ENCODE peak calls at places on chromosomes 16 and 17, in six cellular contexts. C, W, N, A, V and I are unnamed samples. For H3K4me1, the result is how much of the 10 kb centered on the place peaks cover.

GRCh38 chr17:62965149-62965648 is 836 bp upstream of the TANC2 start:
- DNase-seq in C (no peak), W (no peak), N (no peak), A (no peak), V (no peak), I (no peak)

GRCh38 chr17:47208744-47209488 is at the start of gene MYL4:
- DNase-seq in C (no peak), W (no peak), N (no peak), A (no peak), V (peak), I (no peak)

GRCh38 chr16:8971416-8971815 is 7.7 kb upstream of the USP7 start:
- DNase-seq in C (no peak), W (no peak), N (no peak), A (no peak), V (no peak), I (no peak)

GRCh38 chr17:80797741-80798594 is 193.7 kb upstream of the CHMP6 start:
- DNase-seq in C (no peak), W (no peak), N (no peak), A (no peak), V (no peak), I (no peak)

GRCh38 chr17:34988644-34989043 is 8.3 kb downstream of the LIG3 start:
- DNase-seq in C (no peak), W (no peak), N (no peak), A (no peak), V (no peak), I (no peak)

GRCh38 chr16:50815382-50815781 is 73.5 kb downstream of the CYLD start:
- DNase-seq in C (no peak), W (no peak), N (no peak), A (no peak), V (no peak), I (no peak)

GRCh38 chr17:82933006-82933310 is 93.1 kb upstream of the ZNF750 start:
- DNase-seq in C (peak), W (no peak), N (peak), A (no peak), V (no peak), I (peak)

GRCh38 chr16:86072328-86073102 is 173.6 kb downstream of the IRF8 start:
- DNase-seq in C (peak), W (peak), N (peak), A (peak), V (peak), I (peak)

GRCh38 chr16:57601801-57602478 is 26.5 kb upstream of the ADGRG1 start:
- DNase-seq in C (no peak), W (no peak), N (no peak), A (no peak), V (no peak), I (no peak)

GRCh38 chr17:71287246-71287828 is 833.5 kb upstream of the SOX9 start:
- DNase-seq in C (no peak), W (no peak), N (no peak), A (no peak), V (no peak), I (no peak)

GRCh38 chr17:38773258-38773657 is 20.7 kb downstream of the PSMB3 start:
- DNase-seq in C (no peak), W (no peak), N (no peak), A (no peak), V (no peak), I (no peak)

GRCh38 chr17:74569392-74570003 is 2.2 kb upstream of the CD300H start:
- DNase-seq in C (no peak), W (peak), N (peak), A (peak), V (no peak), I (peak)

GRCh38 chr16:11163761-11164261 is 92.2 kb downstream of the SOCS1 start:
- DNase-seq in C (no peak), W (no peak), N (no peak), A (no peak), V (no peak), I (no peak)

GRCh38 chr17:41734139-41734948 is at the start of gene HAP1:
- DNase-seq in C (no peak), W (no peak), N (peak), A (peak), V (no peak), I (no peak)

GRCh38 chr17:83100220-83100852 is 20.9 kb downstream of the METRNL start:
- DNase-seq in C (no peak), W (no peak), N (no peak), A (no peak), V (no peak), I (peak)

GRCh38 chr17:81832608-81833159 is 407 bp downstream of the MCRIP1 start:
- DNase-seq in C (peak), W (no peak), N (no peak), A (no peak), V (peak), I (peak)

GRCh38 chr17:40542562-40543411 is 22.5 kb downstream of the CCR7 start:
- DNase-seq in C (peak), W (peak), N (peak), A (no peak), V (peak), I (peak)

GRCh38 chr16:997440-998051 is 16.0 kb downstream of the SOX8 start:
- DNase-seq in C (peak), W (no peak), N (no peak), A (peak), V (no peak), I (no peak)

GRCh38 chr17:30379303-30380105 is 777 bp downstream of the CPD start:
- DNase-seq in C (peak), W (no peak), N (peak), A (no peak), V (peak), I (peak)

GRCh38 chr16:89193021-89193575 is 7.2 kb downstream of the SLC22A31 start:
- DNase-seq in C (peak), W (no peak), N (no peak), A (peak), V (peak), I (peak)

GRCh38 chr17:40598021-40598927 is 33.0 kb upstream of the CCR7 start:
- DNase-seq in C (no peak), W (peak), N (no peak), A (no peak), V (no peak), I (no peak)

GRCh38 chr17:76132574-76133338 is 8.3 kb downstream of the FOXJ1 start:
- DNase-seq in C (no peak), W (no peak), N (no peak), A (peak), V (no peak), I (peak)

GRCh38 chr17:4080686-4081085 is 62.1 kb downstream of the ZZEF1 start:
- DNase-seq in C (no peak), W (no peak), N (no peak), A (no peak), V (no peak), I (no peak)

GRCh38 chr16:60199154-60199553 is 1465.0 kb upstream of the GOT2 start:
- DNase-seq in C (no peak), W (no peak), N (no peak), A (no peak), V (no peak), I (no peak)

GRCh38 chr17:5553479-5553878 is 30.8 kb downstream of the NLRP1 start:
- DNase-seq in C (no peak), W (no peak), N (no peak), A (no peak), V (no peak), I (no peak)

GRCh38 chr16:70157477-70158260 is 15.9 kb upstream of the CLEC18C start:
- DNase-seq in C (no peak), W (no peak), N (no peak), A (no peak), V (no peak), I (no peak)

GRCh38 chr17:68587847-68588246 is 13.3 kb downstream of the FAM20A start:
- DNase-seq in C (no peak), W (no peak), N (no peak), A (no peak), V (no peak), I (no peak)

GRCh38 chr16:799948-800833 is at the start of gene GNG13:
- DNase-seq in C (no peak), W (no peak), N (no peak), A (no peak), V (no peak), I (no peak)

GRCh38 chr17:44979426-44980273 is 11.5 kb upstream of the C1QL1 start:
- DNase-seq in C (peak), W (no peak), N (peak), A (no peak), V (no peak), I (no peak)

GRCh38 chr17:83067071-83067717 is 12.2 kb upstream of the METRNL start:
- DNase-seq in C (peak), W (no peak), N (peak), A (no peak), V (no peak), I (peak)

GRCh38 chr17:7842380-7842949 is 8.4 kb downstream of the KDM6B start:
- DNase-seq in C (peak), W (peak), N (peak), A (peak), V (peak), I (peak)

GRCh38 chr16:11706180-11706742 is 36.4 kb downstream of the TXNDC11 start:
- DNase-seq in C (peak), W (no peak), N (no peak), A (no peak), V (peak), I (no peak)

GRCh38 chr16:72786606-72787005 is 261.3 kb downstream of the ZFHX3 start:
- DNase-seq in C (no peak), W (no peak), N (no peak), A (no peak), V (no peak), I (no peak)

GRCh38 chr16:67868290-67868689 is 4.6 kb upstream of the EDC4 start:
- DNase-seq in C (no peak), W (no peak), N (no peak), A (no peak), V (no peak), I (no peak)

GRCh38 chr17:38873646-38874380 is 4.0 kb downstream of the LASP1 start:
- DNase-seq in C (no peak), W (no peak), N (no peak), A (no peak), V (no peak), I (no peak)

GRCh38 chr16:73033271-73033998 is 14.5 kb downstream of the ZFHX3 start:
- DNase-seq in C (no peak), W (no peak), N (no peak), A (no peak), V (no peak), I (no peak)

GRCh38 chr17:80703109-80703508 is 158.5 kb downstream of the RPTOR start:
- DNase-seq in C (no peak), W (no peak), N (no peak), A (no peak), V (peak), I (no peak)

GRCh38 chr16:77918792-77919707 is 103.3 kb upstream of the CLEC3A start:
- DNase-seq in C (no peak), W (no peak), N (no peak), A (no peak), V (no peak), I (no peak)

GRCh38 chr16:4328580-4329353 is 12.9 kb downstream of the GLIS2 start:
- DNase-seq in C (peak), W (no peak), N (no peak), A (no peak), V (no peak), I (no peak)

GRCh38 chr16:22103371-22103890 is 11.1 kb downstream of the VWA3A start:
- DNase-seq in C (no peak), W (no peak), N (no peak), A (no peak), V (no peak), I (no peak)

DNA sequence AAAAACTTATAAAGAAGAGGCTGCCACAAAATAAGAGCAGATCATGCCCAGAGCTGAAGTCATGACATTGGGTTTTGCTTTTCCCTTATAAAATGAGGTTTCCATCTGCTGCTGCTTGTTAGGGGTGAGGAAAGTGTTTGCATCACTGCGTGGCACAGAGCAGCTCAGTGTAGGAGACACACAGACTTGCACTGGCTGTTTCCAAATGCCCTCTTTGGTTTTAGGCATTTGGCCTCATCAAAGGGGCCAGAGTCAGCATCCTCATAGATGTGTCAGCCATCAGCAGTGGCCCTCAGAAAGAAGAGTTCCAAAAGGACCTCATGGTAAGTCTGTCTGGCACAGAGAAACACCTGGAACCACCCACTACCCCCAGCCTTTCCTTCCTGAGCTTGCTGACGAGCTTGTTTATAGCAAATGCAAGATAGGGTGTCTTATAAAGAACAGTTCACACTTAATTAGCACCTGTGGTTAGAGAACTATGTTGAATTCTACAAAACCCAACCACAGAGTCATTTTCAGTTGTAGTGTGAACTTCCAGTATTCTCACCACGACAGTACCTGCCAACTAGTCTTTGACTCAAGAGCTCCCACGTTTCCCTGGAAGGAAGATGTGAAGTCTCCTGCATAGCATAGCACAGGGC is 17.0 kb downstream of the VWA3A start:
- DNase-seq in C (no peak), W (no peak), N (no peak), A (no peak), V (no peak), I (no peak)
- TF ChIP-seq CTCF in C (no peak), W (no peak), N (no peak), A (no peak), V (no peak), I (no peak)

GRCh38 chr17:49002331-49002730 is 5.1 kb downstream of the IGF2BP1 start:
- DNase-seq in C (no peak), W (no peak), N (no peak), A (no peak), V (no peak), I (no peak)
- H3K4me3 ChIP-seq in C (no peak), W (no peak), N (no peak), A (no peak), V (peak), I (no peak)

GRCh38 chr17:28404812-28405570 is 1.0 kb downstream of the SLC46A1 start:
- DNase-seq in C (no peak), W (no peak), N (no peak), A (no peak), V (no peak), I (no peak)

GRCh38 chr17:28402844-28403243 is 3.2 kb downstream of the SLC46A1 start:
- DNase-seq in C (no peak), W (no peak), N (no peak), A (no peak), V (no peak), I (no peak)

GRCh38 chr17:28404461-28404811 is 1.6 kb downstream of the SLC46A1 start:
- DNase-seq in C (no peak), W (no peak), N (no peak), A (no peak), V (no peak), I (no peak)

GRCh38 chr17:28402224-28402630 is 3.8 kb downstream of the SLC46A1 start:
- DNase-seq in C (no peak), W (no peak), N (no peak), A (peak), V (no peak), I (no peak)

DNA sequence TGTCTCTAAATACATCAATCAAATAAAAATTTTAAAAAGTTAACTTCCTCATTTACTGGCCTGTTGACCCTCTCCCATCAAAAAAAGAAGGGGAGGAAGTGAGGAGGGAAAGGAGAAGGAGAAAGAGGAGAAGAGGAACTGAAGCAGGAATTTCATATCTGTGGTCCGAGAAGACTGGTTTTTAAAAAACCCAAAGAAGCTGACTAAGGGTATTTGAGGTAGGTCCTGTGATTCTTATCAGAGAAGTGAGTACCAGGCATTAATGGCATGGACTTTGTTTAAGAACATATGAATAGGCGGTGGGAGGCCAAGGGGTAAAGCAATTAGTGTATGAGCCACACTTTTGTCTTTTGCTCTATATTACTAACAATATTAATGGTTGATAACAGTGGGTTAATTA is 2.0 kb downstream of the SLC46A1 start:
- DNase-seq in C (no peak), W (no peak), N (no peak), A (no peak), V (no peak), I (no peak)
- H3K4me1 ChIP-seq in C (under half), W (under half), N (under half), A (under half), V (under half), I (under half)

GRCh38 chr16:65916995-65917394 is 449.5 kb upstream of the CDH5 start:
- DNase-seq in C (no peak), W (no peak), N (no peak), A (no peak), V (no peak), I (no peak)
- TF ChIP-seq CTCF in C (no peak), W (no peak), N (no peak), A (no peak), V (no peak), I (no peak)